ENCODE peak calls at places on chromosome 11, in nine cellular contexts. One of them, this sample, is unnamed.

GRCh38 chr11:46277623-46278386 is at the start of gene CREB3L1:
- DNase-seq in brain microvascular endothelial cell: no peak
- DNase-seq in transverse colon: peak; percentile 81
- DNase-seq in NB4: peak; percentile 41
- DNase-seq in left lung: no peak
- DNase-seq in sigmoid colon: peak; percentile 71
- DNase-seq in cardiac muscle cell: peak; percentile 37
- DNase-seq in prostate gland: peak; percentile 23
- DNase-seq in lower lobe of right lung: peak; percentile 70
- DNase-seq in this sample: peak; percentile 84

GRCh38 chr11:1257916-1258315 is 35.0 kb downstream of the MUC5B start:
- DNase-seq in NB4: no peak
- DNase-seq in brain microvascular endothelial cell: no peak
- DNase-seq in prostate gland: no peak
- DNase-seq in cardiac muscle cell: no peak
- DNase-seq in left lung: peak; percentile 78
- DNase-seq in sigmoid colon: no peak
- DNase-seq in transverse colon: no peak
- DNase-seq in lower lobe of right lung: no peak
- DNase-seq in this sample: peak; percentile 46

GRCh38 chr11:113991718-113992458 is 17.0 kb downstream of the HTR3A start:
- DNase-seq in NB4: no peak
- DNase-seq in transverse colon: no peak
- DNase-seq in lower lobe of right lung: no peak
- DNase-seq in cardiac muscle cell: peak; percentile 20
- DNase-seq in left lung: no peak
- DNase-seq in sigmoid colon: no peak
- DNase-seq in prostate gland: no peak
- DNase-seq in brain microvascular endothelial cell: no peak
- DNase-seq in this sample: no peak

GRCh38 chr11:83566948-83567347 is 280.8 kb upstream of the CCDC90B start:
- DNase-seq in left lung: no peak
- DNase-seq in brain microvascular endothelial cell: peak; percentile 41
- DNase-seq in cardiac muscle cell: peak; percentile 16
- DNase-seq in sigmoid colon: no peak
- DNase-seq in prostate gland: no peak
- DNase-seq in lower lobe of right lung: no peak
- DNase-seq in NB4: peak; percentile 16
- DNase-seq in transverse colon: no peak
- DNase-seq in this sample: no peak

GRCh38 chr11:113668255-113668654 is 37.9 kb downstream of the TMPRSS5 start:
- DNase-seq in NB4: no peak
- DNase-seq in transverse colon: no peak
- DNase-seq in cardiac muscle cell: peak; percentile 30
- DNase-seq in brain microvascular endothelial cell: no peak
- DNase-seq in sigmoid colon: no peak
- DNase-seq in left lung: no peak
- DNase-seq in prostate gland: no peak
- DNase-seq in lower lobe of right lung: no peak
- DNase-seq in this sample: no peak

GRCh38 chr11:83681045-83681781 is 395.0 kb upstream of the CCDC90B start:
- DNase-seq in sigmoid colon: no peak
- DNase-seq in prostate gland: peak; percentile 6
- DNase-seq in NB4: no peak
- DNase-seq in lower lobe of right lung: no peak
- DNase-seq in cardiac muscle cell: no peak
- DNase-seq in left lung: no peak
- DNase-seq in transverse colon: no peak
- DNase-seq in brain microvascular endothelial cell: no peak
- DNase-seq in this sample: no peak

GRCh38 chr11:59175104-59175503 is 3.2 kb downstream of the DTX4 start:
- DNase-seq in cardiac muscle cell: no peak
- DNase-seq in transverse colon: no peak
- DNase-seq in left lung: peak; percentile 69
- DNase-seq in sigmoid colon: no peak
- DNase-seq in NB4: no peak
- DNase-seq in brain microvascular endothelial cell: no peak
- DNase-seq in lower lobe of right lung: peak; percentile 53
- DNase-seq in prostate gland: no peak
- DNase-seq in this sample: no peak

GRCh38 chr11:111585371-111585770 is 16.9 kb upstream of the SIK2 start:
- DNase-seq in lower lobe of right lung: peak; percentile 57
- DNase-seq in brain microvascular endothelial cell: peak; percentile 91
- DNase-seq in left lung: no peak
- DNase-seq in NB4: no peak
- DNase-seq in cardiac muscle cell: peak; percentile 82
- DNase-seq in prostate gland: no peak
- DNase-seq in transverse colon: no peak
- DNase-seq in sigmoid colon: no peak
- DNase-seq in this sample: no peak

GRCh38 chr11:72579816-72580647 is 94.2 kb downstream of the PDE2A start:
- DNase-seq in prostate gland: no peak
- DNase-seq in cardiac muscle cell: no peak
- DNase-seq in NB4: peak; percentile 36
- DNase-seq in sigmoid colon: peak; percentile 37
- DNase-seq in left lung: no peak
- DNase-seq in transverse colon: peak; percentile 4
- DNase-seq in brain microvascular endothelial cell: no peak
- DNase-seq in lower lobe of right lung: peak; percentile 22
- DNase-seq in this sample: no peak

GRCh38 chr11:35682230-35683195 is 19.9 kb downstream of the TRIM44 start:
- DNase-seq in prostate gland: no peak
- DNase-seq in brain microvascular endothelial cell: no peak
- DNase-seq in transverse colon: peak; percentile 41
- DNase-seq in lower lobe of right lung: no peak
- DNase-seq in sigmoid colon: no peak
- DNase-seq in NB4: no peak
- DNase-seq in left lung: no peak
- DNase-seq in cardiac muscle cell: no peak
- DNase-seq in this sample: peak; percentile 51

GRCh38 chr11:114395776-114396175 is 4.5 kb downstream of the C11orf71 start:
- DNase-seq in prostate gland: no peak
- DNase-seq in NB4: no peak
- DNase-seq in sigmoid colon: no peak
- DNase-seq in transverse colon: no peak
- DNase-seq in brain microvascular endothelial cell: no peak
- DNase-seq in left lung: no peak
- DNase-seq in lower lobe of right lung: no peak
- DNase-seq in cardiac muscle cell: no peak
- DNase-seq in this sample: no peak

GRCh38 chr11:119389611-119390254 is 8.2 kb upstream of the USP2 start:
- DNase-seq in left lung: no peak
- DNase-seq in cardiac muscle cell: no peak
- DNase-seq in sigmoid colon: no peak
- DNase-seq in NB4: no peak
- DNase-seq in prostate gland: no peak
- DNase-seq in transverse colon: no peak
- DNase-seq in brain microvascular endothelial cell: no peak
- DNase-seq in lower lobe of right lung: no peak
- DNase-seq in this sample: peak; percentile 29

GRCh38 chr11:120532511-120533196 is 21.1 kb downstream of the GRIK4 start:
- DNase-seq in brain microvascular endothelial cell: no peak
- DNase-seq in cardiac muscle cell: peak; percentile 42
- DNase-seq in lower lobe of right lung: no peak
- DNase-seq in NB4: no peak
- DNase-seq in transverse colon: no peak
- DNase-seq in sigmoid colon: no peak
- DNase-seq in left lung: no peak
- DNase-seq in prostate gland: no peak
- DNase-seq in this sample: no peak

GRCh38 chr11:1888811-1889526 is 2.7 kb downstream of the PRR33 start:
- DNase-seq in left lung: peak; percentile 82
- DNase-seq in transverse colon: peak; percentile 39
- DNase-seq in sigmoid colon: no peak
- DNase-seq in NB4: peak; percentile 96
- DNase-seq in cardiac muscle cell: no peak
- DNase-seq in brain microvascular endothelial cell: no peak
- DNase-seq in lower lobe of right lung: peak; percentile 62
- DNase-seq in prostate gland: no peak
- DNase-seq in this sample: no peak

GRCh38 chr11:63683133-63683991 is 2.1 kb downstream of the RTN3 start:
- DNase-seq in cardiac muscle cell: peak; percentile 61
- DNase-seq in sigmoid colon: no peak
- DNase-seq in prostate gland: no peak
- DNase-seq in brain microvascular endothelial cell: no peak
- DNase-seq in transverse colon: no peak
- DNase-seq in left lung: no peak
- DNase-seq in NB4: peak; percentile 54
- DNase-seq in lower lobe of right lung: no peak
- DNase-seq in this sample: no peak

GRCh38 chr11:130514316-130514715 is 65.9 kb downstream of the ADAMTS15 start:
- DNase-seq in lower lobe of right lung: no peak
- DNase-seq in sigmoid colon: no peak
- DNase-seq in NB4: no peak
- DNase-seq in left lung: no peak
- DNase-seq in prostate gland: no peak
- DNase-seq in brain microvascular endothelial cell: no peak
- DNase-seq in cardiac muscle cell: peak; percentile 73
- DNase-seq in transverse colon: no peak
- DNase-seq in this sample: no peak

GRCh38 chr11:104879514-104880190 is 18.6 kb downstream of the CASP12 start:
- DNase-seq in prostate gland: no peak
- DNase-seq in cardiac muscle cell: no peak
- DNase-seq in lower lobe of right lung: no peak
- DNase-seq in sigmoid colon: no peak
- DNase-seq in NB4: no peak
- DNase-seq in left lung: no peak
- DNase-seq in transverse colon: no peak
- DNase-seq in brain microvascular endothelial cell: no peak
- DNase-seq in this sample: no peak
- TF ChIP-seq CTCF in prostate gland: no peak
- TF ChIP-seq CTCF in cardiac muscle cell: no peak
- TF ChIP-seq CTCF in lower lobe of right lung: no peak
- TF ChIP-seq CTCF in sigmoid colon: no peak
- TF ChIP-seq CTCF in NB4: no peak
- TF ChIP-seq CTCF in left lung: no peak
- TF ChIP-seq CTCF in transverse colon: no peak
- TF ChIP-seq CTCF in brain microvascular endothelial cell: peak; percentile 8
- TF ChIP-seq CTCF in this sample: no peak

GRCh38 chr11:47443028-47443700 is 5.8 kb downstream of the RAPSN start:
- DNase-seq in prostate gland: no peak
- DNase-seq in sigmoid colon: no peak
- DNase-seq in lower lobe of right lung: no peak
- DNase-seq in left lung: no peak
- DNase-seq in NB4: no peak
- DNase-seq in brain microvascular endothelial cell: no peak
- DNase-seq in transverse colon: no peak
- DNase-seq in cardiac muscle cell: no peak
- DNase-seq in this sample: no peak
- TF ChIP-seq CTCF in prostate gland: no peak
- TF ChIP-seq CTCF in sigmoid colon: no peak
- TF ChIP-seq CTCF in lower lobe of right lung: no peak
- TF ChIP-seq CTCF in left lung: no peak
- TF ChIP-seq CTCF in NB4: no peak
- TF ChIP-seq CTCF in brain microvascular endothelial cell: no peak
- TF ChIP-seq CTCF in transverse colon: no peak
- TF ChIP-seq CTCF in cardiac muscle cell: no peak
- TF ChIP-seq CTCF in this sample: no peak

DNA sequence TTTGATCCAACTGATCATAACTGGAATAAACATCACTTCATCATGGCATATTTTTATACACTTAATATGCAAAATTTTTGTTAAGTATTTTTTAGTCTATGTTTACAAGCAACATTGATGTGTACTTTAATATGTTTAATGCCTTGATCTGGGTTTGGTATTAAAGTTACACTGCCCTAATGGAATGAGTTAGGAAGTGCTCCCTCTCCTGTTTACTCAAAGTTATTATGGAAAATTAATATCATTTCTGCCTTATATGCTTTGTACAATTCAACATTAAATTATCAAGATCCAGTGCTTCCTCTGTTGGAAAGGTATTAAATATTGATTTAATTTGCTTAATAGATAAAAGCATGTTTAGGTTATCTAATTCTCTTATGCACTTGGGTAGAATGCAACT is 927.3 kb upstream of the RAG2 start:
- DNase-seq in transverse colon: no peak
- DNase-seq in brain microvascular endothelial cell: no peak
- DNase-seq in cardiac muscle cell: peak; percentile 36
- DNase-seq in left lung: no peak
- DNase-seq in NB4: no peak
- DNase-seq in sigmoid colon: no peak
- DNase-seq in lower lobe of right lung: no peak
- DNase-seq in prostate gland: no peak
- DNase-seq in this sample: no peak
- TF ChIP-seq CTCF in transverse colon: no peak
- TF ChIP-seq CTCF in brain microvascular endothelial cell: peak; percentile 25
- TF ChIP-seq CTCF in cardiac muscle cell: peak; percentile 40
- TF ChIP-seq CTCF in left lung: no peak
- TF ChIP-seq CTCF in NB4: no peak
- TF ChIP-seq CTCF in sigmoid colon: no peak
- TF ChIP-seq CTCF in lower lobe of right lung: no peak
- TF ChIP-seq CTCF in prostate gland: no peak
- TF ChIP-seq CTCF in this sample: no peak

DNA sequence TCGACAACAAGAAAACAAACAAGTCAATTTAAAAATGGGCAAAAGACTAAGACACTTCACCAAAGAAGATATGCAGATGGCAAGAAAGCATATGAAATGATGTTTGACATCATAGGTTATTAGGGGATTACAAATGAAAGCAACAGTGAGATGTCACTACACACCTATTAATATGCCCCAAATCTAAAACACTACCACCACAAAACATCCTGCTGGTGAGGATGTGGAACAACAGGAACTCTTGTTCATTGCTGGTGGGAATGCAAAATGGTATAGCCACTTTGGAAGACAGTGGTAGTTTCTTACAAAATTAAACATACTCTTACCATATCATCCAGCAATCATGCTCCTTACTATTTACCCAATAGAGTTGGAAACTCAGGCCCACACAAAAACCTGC is 29.0 kb downstream of the PRRG4 start:
- DNase-seq in cardiac muscle cell: no peak
- DNase-seq in NB4: no peak
- DNase-seq in prostate gland: no peak
- DNase-seq in transverse colon: no peak
- DNase-seq in lower lobe of right lung: no peak
- DNase-seq in sigmoid colon: no peak
- DNase-seq in brain microvascular endothelial cell: no peak
- DNase-seq in left lung: no peak
- DNase-seq in this sample: no peak
- TF ChIP-seq CTCF in cardiac muscle cell: no peak
- TF ChIP-seq CTCF in NB4: no peak
- TF ChIP-seq CTCF in prostate gland: no peak
- TF ChIP-seq CTCF in transverse colon: no peak
- TF ChIP-seq CTCF in lower lobe of right lung: no peak
- TF ChIP-seq CTCF in sigmoid colon: no peak
- TF ChIP-seq CTCF in brain microvascular endothelial cell: peak; percentile 15
- TF ChIP-seq CTCF in left lung: no peak
- TF ChIP-seq CTCF in this sample: no peak

GRCh38 chr11:15159085-15159484 is 44.4 kb downstream of the INSC start:
- DNase-seq in sigmoid colon: no peak
- DNase-seq in NB4: peak; percentile 16
- DNase-seq in left lung: no peak
- DNase-seq in transverse colon: no peak
- DNase-seq in cardiac muscle cell: peak; percentile 29
- DNase-seq in prostate gland: no peak
- DNase-seq in lower lobe of right lung: no peak
- DNase-seq in brain microvascular endothelial cell: peak; percentile 47
- DNase-seq in this sample: no peak
- TF ChIP-seq CTCF in sigmoid colon: no peak
- TF ChIP-seq CTCF in NB4: peak; percentile 36
- TF ChIP-seq CTCF in left lung: no peak
- TF ChIP-seq CTCF in transverse colon: peak; percentile 39
- TF ChIP-seq CTCF in cardiac muscle cell: peak; percentile 56
- TF ChIP-seq CTCF in prostate gland: peak; percentile 40
- TF ChIP-seq CTCF in lower lobe of right lung: no peak
- TF ChIP-seq CTCF in brain microvascular endothelial cell: peak; percentile 81
- TF ChIP-seq CTCF in this sample: no peak

GRCh38 chr11:124071622-124071948 is 30.5 kb upstream of the OR10G7 start:
- DNase-seq in transverse colon: no peak
- DNase-seq in left lung: no peak
- DNase-seq in cardiac muscle cell: no peak
- DNase-seq in NB4: no peak
- DNase-seq in sigmoid colon: no peak
- DNase-seq in brain microvascular endothelial cell: no peak
- DNase-seq in prostate gland: no peak
- DNase-seq in lower lobe of right lung: no peak
- DNase-seq in this sample: no peak
- TF ChIP-seq CTCF in transverse colon: no peak
- TF ChIP-seq CTCF in left lung: peak; percentile 28
- TF ChIP-seq CTCF in cardiac muscle cell: no peak
- TF ChIP-seq CTCF in NB4: no peak
- TF ChIP-seq CTCF in sigmoid colon: no peak
- TF ChIP-seq CTCF in brain microvascular endothelial cell: no peak
- TF ChIP-seq CTCF in prostate gland: no peak
- TF ChIP-seq CTCF in lower lobe of right lung: no peak
- TF ChIP-seq CTCF in this sample: no peak

This sample was measured in mucosa of descending colon.